ENCODE peak calls at places on chromosomes 12 and 14, in five cellular contexts. B is right atrium auricular region, J is fibroblast of pulmonary artery, O is GM23338, S is left lung. E is an unnamed sample.

GRCh38 chr14:21192875-21193535 is 37.1 kb upstream of the OR5AU1 start:
- DNase-seq in B (no peak), J (no peak), O (no peak), S (no peak), E (no peak)

GRCh38 chr12:53516758-53517455 is 9.6 kb upstream of the NPFF start:
- DNase-seq in B (no peak), J (no peak), O (no peak), S (no peak), E (no peak)

GRCh38 chr12:52356762-52357580 is 10.3 kb downstream of the KRT85 start:
- DNase-seq in B (no peak), J (no peak), O (no peak), S (no peak), E (peak)

GRCh38 chr12:52063986-52064649 is 5.7 kb upstream of the ATG101 start:
- DNase-seq in B (peak), J (peak), O (no peak), S (no peak), E (no peak)

GRCh38 chr12:114334395-114334794 is 71.5 kb downstream of the TBX5 start:
- DNase-seq in B (no peak), J (no peak), O (no peak), S (no peak), E (no peak)

GRCh38 chr14:33534636-33535035 is 416.2 kb downstream of the EGLN3 start:
- DNase-seq in B (no peak), J (no peak), O (no peak), S (no peak), E (no peak)

GRCh38 chr14:67525389-67525788 is 7.7 kb upstream of the PLEKHH1 start:
- DNase-seq in B (no peak), J (no peak), O (no peak), S (no peak), E (no peak)

GRCh38 chr14:26370118-26370517 is 227.7 kb downstream of the NOVA1 start:
- DNase-seq in B (no peak), J (peak), O (no peak), S (no peak), E (no peak)

GRCh38 chr14:80275208-80275850 is 64.0 kb upstream of the DIO2 start:
- DNase-seq in B (no peak), J (peak), O (no peak), S (no peak), E (no peak)

GRCh38 chr12:42794811-42795210 is 205.3 kb upstream of the PRICKLE1 start:
- DNase-seq in B (no peak), J (no peak), O (no peak), S (no peak), E (no peak)

GRCh38 chr12:15015121-15015520 is 42.3 kb downstream of the PDE6H start:
- DNase-seq in B (no peak), J (no peak), O (no peak), S (no peak), E (no peak)

GRCh38 chr12:15014708-15015107 is 41.9 kb downstream of the PDE6H start:
- DNase-seq in B (no peak), J (no peak), O (no peak), S (no peak), E (no peak)

GRCh38 chr12:15013634-15014169 is 40.9 kb downstream of the PDE6H start:
- DNase-seq in B (no peak), J (no peak), O (no peak), S (no peak), E (no peak)

DNA sequence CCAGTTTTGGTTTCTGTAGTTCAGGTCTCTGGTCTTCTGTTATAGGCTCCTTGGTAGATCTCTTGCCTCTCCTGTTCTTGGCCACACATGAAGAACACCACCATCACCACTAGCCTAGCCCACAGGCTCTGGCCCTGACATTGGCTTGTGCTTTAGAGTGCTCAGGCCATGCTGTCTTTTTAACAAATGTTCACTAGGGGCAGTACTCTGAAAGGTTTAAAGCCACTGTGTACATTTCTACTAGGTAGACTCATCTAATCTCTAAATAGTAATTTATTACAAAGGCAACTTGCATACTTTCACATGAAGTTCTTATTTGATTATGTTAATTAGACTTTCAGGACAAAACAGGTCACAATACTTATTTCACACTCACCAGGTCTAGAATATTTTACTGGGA is 38.3 kb downstream of the PDE6H start:
- DNase-seq in B (no peak), J (no peak), O (peak), S (no peak), E (no peak)
- TF ChIP-seq CTCF in B (no peak), J (peak), O (peak), S (no peak), E (peak)

DNA sequence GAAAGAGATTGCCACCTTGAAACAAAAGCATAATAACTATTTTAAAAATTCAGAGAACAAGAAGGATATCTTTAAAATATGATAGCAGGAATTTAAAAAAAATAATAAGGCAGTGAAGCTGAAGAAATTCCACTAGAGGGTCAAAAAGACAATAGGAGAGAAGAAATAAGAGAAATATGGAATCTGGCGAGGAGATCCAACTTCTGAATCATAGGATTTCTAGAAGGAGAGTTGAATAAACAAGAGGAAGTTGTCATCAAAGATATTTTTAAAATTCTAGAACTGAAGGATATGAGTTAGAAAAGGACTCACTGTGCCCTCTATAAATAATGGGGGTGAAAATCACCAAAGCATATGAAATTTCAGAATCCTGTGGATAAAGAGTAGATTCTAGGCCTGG is 26.8 kb upstream of the TOMM20L start:
- DNase-seq in B (no peak), J (peak), O (no peak), S (no peak), E (no peak)
- TF ChIP-seq CTCF in B (no peak), J (no peak), O (no peak), S (no peak), E (no peak)

DNA sequence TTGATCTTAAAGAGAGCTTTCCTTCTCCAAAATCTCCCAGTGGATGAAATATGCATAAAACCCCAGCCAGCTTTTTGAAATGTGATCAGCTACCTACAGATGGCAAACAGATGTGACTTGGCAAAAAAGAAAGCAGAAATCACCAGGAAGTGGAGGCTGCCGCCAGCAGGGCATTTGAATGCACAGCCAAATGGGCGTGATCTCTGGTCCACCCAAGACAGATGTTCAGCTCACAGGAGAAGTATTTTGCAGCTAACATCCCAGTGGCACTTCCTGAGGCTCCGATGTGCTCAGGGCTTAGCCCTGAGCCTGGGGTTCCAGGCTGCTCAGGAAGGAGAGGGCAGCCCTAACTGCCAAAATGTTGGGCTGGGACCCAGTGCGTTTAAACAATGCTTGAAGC is 78.2 kb downstream of the LGMN start:
- DNase-seq in B (no peak), J (peak), O (no peak), S (no peak), E (no peak)
- TF ChIP-seq CTCF in B (no peak), J (peak), O (no peak), S (no peak), E (peak)

GRCh38 chr12:17278946-17279345 is 673.0 kb upstream of the LMO3 start:
- DNase-seq in B (no peak), J (no peak), O (peak), S (no peak), E (no peak)
- TF ChIP-seq CTCF in B (no peak), J (no peak), O (peak), S (no peak), E (peak)

GRCh38 chr14:95895720-95896119 is 19.1 kb downstream of the TUNAR start:
- DNase-seq in B (no peak), J (no peak), O (peak), S (no peak), E (no peak)
- TF ChIP-seq CTCF in B (no peak), J (no peak), O (peak), S (no peak), E (peak)

GRCh38 chr14:37124617-37125016 is 47.8 kb downstream of the SLC25A21 start:
- DNase-seq in B (no peak), J (no peak), O (peak), S (no peak), E (no peak)
- TF ChIP-seq CTCF in B (no peak), J (no peak), O (peak), S (no peak), E (no peak)

GRCh38 chr14:59695198-59695597 is 118.6 kb upstream of the CCDC175 start:
- DNase-seq in B (no peak), J (peak), O (no peak), S (no peak), E (no peak)
- TF ChIP-seq CTCF in B (no peak), J (no peak), O (no peak), S (no peak), E (no peak)

GRCh38 chr12:6187948-6188793 is 12.0 kb upstream of the CD9 start:
- DNase-seq in B (no peak), J (no peak), O (no peak), S (no peak), E (no peak)
- TF ChIP-seq CTCF in B (no peak), J (no peak), O (peak), S (no peak), E (no peak)